ENCODE peak calls at places on chromosomes 12 and 14, in five cellular contexts. U is psoas muscle; G is kidney; Q is left ventricle myocardium inferior; P is CD4-positive, alpha-beta memory T cell. B is an unnamed sample.
A peak's percentile ranks its signal among the peaks of the same experiment; 100 is the strongest.

GRCh38 chr14:72594099-72594901 is 299.6 kb downstream of the DPF3 start:
- DNase-seq in G (no peak), Q (no peak), P (peak; percentile 67), U (no peak), B (no peak)

GRCh38 chr12:96402061-96402460 is 1.8 kb upstream of the CDK17 start:
- DNase-seq in P (no peak), Q (no peak), G (no peak), U (no peak), B (peak; percentile 35)

GRCh38 chr12:122842505-122843405 is 7.5 kb downstream of the HIP1R start:
- DNase-seq in G (peak; percentile 73), Q (no peak), P (no peak), U (no peak), B (no peak)

GRCh38 chr12:32052300-32052691 is 54.4 kb upstream of the BICD1 start:
- DNase-seq in Q (no peak), U (no peak), G (no peak), P (no peak), B (no peak)

GRCh38 chr14:39229222-39229543 is 4.5 kb upstream of the MIA2 start:
- DNase-seq in P (peak; percentile 57), G (no peak), Q (no peak), U (no peak), B (peak; percentile 2)

GRCh38 chr12:275784-276183 is 13.1 kb upstream of the SLC6A13 start:
- DNase-seq in U (no peak), Q (no peak), P (no peak), G (no peak), B (no peak)

GRCh38 chr12:103978384-103978982 is 12.8 kb downstream of the TDG start:
- DNase-seq in G (no peak), P (no peak), U (no peak), Q (no peak), B (peak; percentile 11)

GRCh38 chr14:38868415-38869290 is 234.4 kb downstream of the SEC23A start:
- DNase-seq in P (no peak), U (no peak), G (no peak), Q (no peak), B (no peak)

GRCh38 chr12:49069507-49070346 is at the start of gene RHEBL1:
- DNase-seq in Q (peak; percentile 99), G (peak; percentile 99), U (peak; percentile 99), P (peak; percentile 97), B (peak; percentile 98)

GRCh38 chr12:64318605-64319004 is 72.0 kb downstream of the C12orf56 start:
- DNase-seq in G (no peak), P (no peak), U (no peak), Q (no peak), B (no peak)

GRCh38 chr14:69259531-69260245 is at the start of gene GALNT16:
- DNase-seq in P (no peak), G (peak; percentile 80), U (peak; percentile 77), Q (peak; percentile 43), B (no peak)

GRCh38 chr14:68630081-68630571 is 162.7 kb downstream of the ZFP36L1 start:
- DNase-seq in Q (no peak), U (no peak), G (no peak), P (no peak), B (no peak)

DNA sequence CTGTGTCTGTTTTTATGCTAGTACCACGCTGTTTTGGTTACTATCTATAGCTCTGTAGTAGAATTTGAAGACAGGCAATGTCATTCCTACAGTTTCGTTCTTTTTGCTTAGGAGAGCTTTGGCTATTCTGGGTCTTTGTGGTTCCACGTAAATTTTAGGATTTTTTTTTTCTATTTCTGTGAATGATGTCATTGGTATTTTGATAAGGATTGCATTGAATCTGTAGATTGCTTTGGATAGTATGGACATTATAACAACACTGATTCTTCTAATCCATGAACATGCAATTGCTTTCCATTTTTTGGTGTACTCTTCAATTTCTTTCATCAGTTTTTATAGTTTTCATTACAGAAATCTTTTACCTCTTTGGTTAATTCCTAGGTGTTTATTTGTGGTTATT is 345.2 kb downstream of the TMEM121 start:
- DNase-seq in P (no peak), U (no peak), Q (no peak), G (no peak), B (no peak)
- H3K9me3 ChIP-seq in P (no peaks in the 10 kb centered on the region), U (no peaks in the 10 kb centered on the region), Q (no peaks in the 10 kb centered on the region), G (no peaks in the 10 kb centered on the region), B (no peaks in the 10 kb centered on the region)

GRCh38 chr12:133192847-133193246 is 11.6 kb downstream of the ZNF268 start:
- DNase-seq in Q (no peak), P (no peak), U (no peak), G (no peak), B (no peak)

DNA sequence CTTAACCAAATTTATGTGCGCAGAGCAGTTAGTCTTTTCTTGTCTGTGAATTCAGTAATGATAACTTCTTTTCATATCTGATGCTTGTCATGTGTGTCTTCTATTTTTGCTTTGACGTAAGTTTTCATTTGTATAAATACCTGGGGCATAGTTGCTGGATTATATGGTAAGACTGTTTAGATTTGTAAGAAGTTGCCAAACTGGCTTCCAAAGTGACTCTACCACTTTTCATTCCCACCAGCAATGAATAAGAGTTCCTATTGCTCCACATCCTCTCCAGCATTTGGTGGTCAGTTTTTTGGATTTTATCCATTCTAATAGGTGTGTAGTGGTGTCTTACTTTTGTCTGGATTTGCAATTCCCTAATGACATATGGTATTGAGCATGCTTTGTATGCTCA is 8.9 kb downstream of the ZNF268 start:
- DNase-seq in G (no peak), P (no peak), U (no peak), Q (no peak), B (no peak)
- H3K9me3 ChIP-seq in G (peaks cover 73% of the 10 kb centered on the region), P (peaks cover 65% of the 10 kb centered on the region), U (peaks cover 93% of the 10 kb centered on the region), Q (peaks cover 100% of the 10 kb centered on the region), B (peaks cover 48% of the 10 kb centered on the region)

GRCh38 chr14:20002319-20002718 is 356 bp downstream of the OR4Q2 start:
- DNase-seq in U (no peak), G (no peak), Q (no peak), P (no peak), B (no peak)

DNA sequence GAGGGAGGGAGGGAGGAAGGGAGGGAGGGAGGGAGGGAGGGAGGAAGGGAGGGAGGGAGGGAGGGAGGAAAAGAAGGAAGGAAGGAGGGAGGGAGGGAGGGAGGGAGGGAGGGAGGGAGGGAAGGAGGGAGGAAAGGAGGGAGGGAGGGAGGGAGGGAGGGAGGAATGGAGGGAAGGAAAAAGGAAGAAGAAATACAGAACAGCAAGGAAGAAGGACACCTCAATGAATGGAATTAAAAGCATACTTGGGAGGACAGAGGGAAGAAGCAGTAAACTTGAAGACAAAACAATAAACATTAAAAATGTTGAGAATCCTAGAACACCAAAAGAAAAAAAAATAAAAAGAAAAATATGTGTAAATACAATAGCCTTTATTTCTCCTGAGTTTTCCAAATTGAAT is 6.2 kb downstream of the OR4Q2 start:
- DNase-seq in Q (no peak), P (no peak), U (no peak), G (no peak), B (no peak)
- H3K9me3 ChIP-seq in Q (peaks cover 22% of the 10 kb centered on the region), P (no peaks in the 10 kb centered on the region), U (no peaks in the 10 kb centered on the region), G (peaks cover 5% of the 10 kb centered on the region), B (no peaks in the 10 kb centered on the region)

DNA sequence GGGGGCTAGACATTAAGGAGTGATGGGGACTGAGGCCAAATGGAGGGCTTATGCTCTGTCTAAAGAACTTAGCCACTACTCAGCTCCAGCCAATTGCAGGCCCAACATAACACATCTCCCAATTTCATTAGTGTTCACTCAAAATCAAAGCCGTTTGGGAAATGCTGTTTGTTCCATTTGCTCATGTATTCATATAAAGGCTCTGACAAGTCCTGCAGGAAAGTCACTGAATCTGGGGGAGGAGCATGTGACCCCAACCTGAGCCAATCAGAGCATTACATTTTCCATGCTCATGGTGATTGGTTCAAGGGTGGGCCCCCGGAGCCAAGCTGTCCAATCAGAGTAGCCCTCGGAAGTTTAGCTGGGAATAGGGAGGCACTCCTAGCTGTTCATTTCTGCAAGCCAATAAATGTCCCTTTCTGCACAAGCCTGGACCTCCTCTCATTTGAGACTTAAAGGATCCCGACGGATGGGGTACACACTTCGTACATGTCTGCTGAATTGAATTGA is 20.9 kb downstream of the SDSL start:
- DNase-seq in U (no peak), Q (no peak), G (peak; percentile 7), P (no peak), B (no peak)
- H3K9me3 ChIP-seq in U (no peaks in the 10 kb centered on the region), Q (no peaks in the 10 kb centered on the region), G (no peaks in the 10 kb centered on the region), P (no peaks in the 10 kb centered on the region), B (no peaks in the 10 kb centered on the region)

GRCh38 chr14:79822034-79822433 is 389.3 kb downstream of the DIO2 start:
- DNase-seq in P (no peak), U (no peak), Q (no peak), G (no peak), B (no peak)
- H3K9me3 ChIP-seq in P (no peaks in the 10 kb centered on the region), U (no peaks in the 10 kb centered on the region), Q (no peaks in the 10 kb centered on the region), G (no peaks in the 10 kb centered on the region), B (no peaks in the 10 kb centered on the region)